ENCODE peak calls at places on chromosomes 16 and 17, in four cellular contexts. I is HepG2, T is K562, D is WTC11. Z is an unnamed sample.

GRCh38 chr16:84677017-84677803 is 22.6 kb upstream of the USP10 start:
- DNase-seq in I (peak; percentile 50), D (no peak), T (no peak), Z (no peak)

GRCh38 chr17:55426851-55427586 is 5.4 kb upstream of the MMD start:
- DNase-seq in D (no peak), T (no peak), I (no peak), Z (no peak)

GRCh38 chr16:70433456-70434103 is 5.3 kb downstream of the ST3GAL2 start:
- DNase-seq in T (peak; percentile 13), I (no peak), D (no peak), Z (peak; percentile 70)

GRCh38 chr16:83802135-83802534 is 5.6 kb upstream of the HSBP1 start:
- DNase-seq in D (no peak), I (no peak), T (no peak), Z (no peak)

GRCh38 chr16:1470543-1471251 is 4.1 kb downstream of the CLCN7 start:
- DNase-seq in I (no peak), T (peak; percentile 46), D (no peak), Z (no peak)

GRCh38 chr16:28609631-28610594 is at the start of gene SULT1A1:
- DNase-seq in I (peak; percentile 93), D (peak; percentile 38), T (peak; percentile 60), Z (peak; percentile 28)

GRCh38 chr16:55948230-55948629 is 73.1 kb upstream of the CES5A start:
- DNase-seq in D (no peak), I (no peak), T (no peak), Z (no peak)

GRCh38 chr17:79874329-79874981 is 35.2 kb upstream of the CBX4 start:
- DNase-seq in I (peak; percentile 48), D (no peak), T (peak; percentile 62), Z (peak; percentile 80)

GRCh38 chr16:23416816-23417215 is 36.2 kb downstream of the COG7 start:
- DNase-seq in I (no peak), D (no peak), T (no peak), Z (peak; percentile 45)
- TF ChIP-seq FOXJ3 in I (no peak), D (no peak), T (no peak), Z (no peak)

DNA sequence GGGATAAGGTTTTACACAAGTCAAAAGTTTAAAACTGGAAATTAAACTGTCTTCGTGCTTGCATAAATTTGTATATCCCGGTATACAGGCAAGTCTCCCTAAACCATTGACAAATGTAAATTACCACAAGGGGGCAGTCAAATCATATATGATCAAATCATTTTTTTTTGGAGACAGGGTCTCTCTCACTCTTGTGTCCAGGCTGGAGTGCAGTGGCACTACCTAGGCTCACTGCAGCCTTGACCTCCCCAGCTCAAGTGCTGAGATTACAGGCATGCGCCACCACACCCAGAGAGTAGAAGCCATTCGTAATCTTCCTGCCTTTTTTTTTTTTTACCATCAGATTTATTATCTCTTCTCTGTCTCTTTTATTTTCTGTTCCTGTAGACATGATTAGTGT is 18.5 kb downstream of the TOP2A start:
- DNase-seq in T (peak; percentile 32), D (no peak), I (peak; percentile 74), Z (peak; percentile 48)
- TF ChIP-seq FOXJ3 in T (no peak), D (no peak), I (no peak), Z (no peak)

GRCh38 chr17:82465023-82465603 is 6.6 kb downstream of the NARF start:
- DNase-seq in I (no peak), D (no peak), T (no peak), Z (no peak)

GRCh38 chr17:82461827-82462524 is 3.4 kb downstream of the NARF start:
- DNase-seq in D (no peak), I (peak; percentile 90), T (peak; percentile 72), Z (no peak)

GRCh38 chr17:82463391-82463790 is 4.8 kb downstream of the NARF start:
- DNase-seq in D (no peak), T (no peak), I (no peak), Z (no peak)

GRCh38 chr17:82463881-82464566 is 5.5 kb downstream of the NARF start:
- DNase-seq in T (peak; percentile 19), I (no peak), D (no peak), Z (no peak)

DNA sequence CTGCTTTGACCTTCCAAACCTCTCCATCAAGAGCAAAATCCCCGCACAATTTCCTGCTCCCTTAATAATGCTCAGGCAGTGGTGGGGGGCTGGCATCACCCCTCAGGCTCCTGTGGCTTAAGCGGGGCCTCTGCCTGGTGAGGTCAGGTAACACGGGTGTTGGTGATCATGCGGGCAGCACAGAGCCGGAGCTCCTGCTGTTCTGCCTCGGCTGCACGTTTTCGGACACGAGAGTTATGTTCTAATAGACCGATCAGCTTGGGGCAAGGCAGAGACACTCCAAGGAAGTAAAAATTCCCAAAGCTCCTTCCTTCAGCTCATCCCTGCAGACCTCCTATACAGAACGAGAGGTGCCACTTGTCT is 6.0 kb downstream of the NARF start:
- DNase-seq in D (no peak), T (no peak), I (no peak), Z (no peak)
- TF ChIP-seq FOXJ3 in D (no peak), T (no peak), I (no peak), Z (no peak)

DNA sequence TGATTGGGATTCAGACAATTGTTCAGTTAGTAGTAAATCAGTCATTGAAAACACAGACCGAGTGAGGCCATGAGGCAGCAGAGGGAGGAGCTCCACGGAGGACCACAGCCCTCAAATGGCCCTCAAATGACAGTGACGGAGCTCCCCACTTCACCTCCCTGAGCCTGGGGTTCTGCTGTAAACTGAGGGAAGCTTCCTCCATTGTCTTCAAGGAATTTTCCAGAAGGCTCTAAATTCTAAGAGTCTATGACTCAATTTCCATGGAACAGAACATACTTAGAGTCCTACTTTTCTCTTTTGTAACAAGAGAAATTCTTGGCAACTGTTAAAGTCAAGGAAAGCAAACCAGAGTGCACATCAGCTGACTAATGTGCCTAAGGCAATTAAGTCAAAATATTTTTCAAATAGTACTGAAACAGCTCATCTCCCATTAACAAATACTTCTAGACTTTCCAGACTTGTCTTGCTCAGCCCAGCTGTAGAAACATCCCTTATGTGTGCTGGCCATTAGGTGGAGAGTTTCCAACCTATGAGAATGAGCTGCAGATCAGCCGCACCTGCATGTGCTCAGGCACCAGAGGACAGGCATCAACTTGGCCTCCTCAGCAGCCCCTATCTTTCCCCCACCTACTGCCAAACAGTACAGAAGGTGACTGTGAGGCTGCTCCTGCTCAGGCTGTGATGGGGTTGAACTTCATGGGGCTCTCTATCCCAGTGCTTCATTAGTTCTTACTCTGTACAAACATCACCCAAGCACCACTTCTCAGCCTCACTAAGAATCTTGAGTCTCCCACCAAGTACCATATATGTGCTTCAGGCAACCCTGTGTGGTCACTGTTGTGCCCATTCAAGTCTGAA is 32.3 kb downstream of the TEX2 start:
- DNase-seq in D (no peak), T (no peak), I (no peak), Z (no peak)
- TF ChIP-seq FOXJ3 in D (no peak), T (no peak), I (no peak), Z (no peak)

DNA sequence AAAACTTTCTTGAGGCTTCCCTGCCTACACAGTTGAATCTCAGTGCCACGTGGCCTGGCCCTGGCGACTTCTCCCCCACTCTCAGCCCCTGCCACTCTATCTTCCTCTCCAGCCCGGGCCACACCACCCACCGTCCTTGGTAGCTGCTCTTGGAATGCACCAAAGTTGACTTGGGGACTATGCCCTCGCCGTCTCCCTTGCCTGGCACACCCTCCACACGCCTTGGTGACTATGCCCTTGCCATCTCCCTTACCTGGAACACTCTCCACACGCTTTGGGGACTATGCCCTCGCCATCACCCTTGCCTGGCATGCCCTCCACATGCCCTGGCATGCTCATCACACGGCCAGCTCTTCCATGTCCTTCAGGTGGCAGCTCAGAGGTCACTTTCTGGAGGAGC is 15.5 kb upstream of the TVP23A start:
- DNase-seq in T (no peak), I (no peak), D (no peak), Z (no peak)
- TF ChIP-seq FOXJ3 in T (no peak), I (no peak), D (no peak), Z (no peak)

DNA sequence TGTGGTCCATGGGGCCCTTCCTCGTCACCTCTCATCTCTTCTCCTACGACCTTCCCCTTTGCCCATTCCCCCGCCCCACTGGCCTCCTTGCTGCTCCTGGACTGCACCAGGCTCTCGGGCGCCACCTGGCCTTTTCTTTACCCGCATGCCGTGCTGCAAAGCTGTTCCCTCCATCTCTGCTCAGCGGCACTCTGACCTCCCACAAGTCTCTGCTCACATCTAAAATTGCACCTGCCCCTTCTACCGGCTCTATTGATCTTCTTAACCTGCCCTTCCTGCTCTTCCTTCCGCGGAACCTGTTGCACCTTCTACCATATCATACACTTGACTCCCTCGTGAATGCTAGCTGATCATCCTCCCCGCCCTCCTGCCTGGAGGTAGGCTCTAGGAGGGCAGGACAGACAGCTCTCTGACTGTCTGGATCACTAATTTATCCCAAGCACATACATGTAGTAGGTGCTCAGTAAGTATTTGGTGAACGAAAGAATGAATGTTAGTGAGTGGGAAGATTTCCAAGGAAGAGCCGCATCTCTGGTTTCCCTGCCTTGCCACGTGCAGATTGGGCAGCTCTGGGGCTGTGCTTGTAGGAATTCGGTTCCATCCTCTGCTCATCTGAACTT is 17.3 kb downstream of the DNAH17 start:
- DNase-seq in D (peak; percentile 78), T (peak; percentile 57), I (no peak), Z (no peak)
- TF ChIP-seq FOXJ3 in D (no peak), T (no peak), I (no peak), Z (no peak)